ENCODE peak calls at places on chromosomes 12 and 14, in five cellular contexts. A is LoVo, H is CMK, R is myocyte, Y is left lung. D is an unnamed sample.

GRCh38 chr14:95523051-95523817 is 6.8 kb upstream of the SYNE3 start:
- DNase-seq in R (no peak), A (no peak), H (no peak), Y (no peak), D (no peak)

GRCh38 chr14:103662591-103662990 is 33.6 kb downstream of the KLC1 start:
- DNase-seq in A (no peak), R (no peak), H (no peak), Y (no peak), D (no peak)

GRCh38 chr12:1213205-1213604 is 222.2 kb downstream of the ERC1 start:
- DNase-seq in H (no peak), R (no peak), A (no peak), Y (no peak), D (no peak)

GRCh38 chr14:43105305-43105704 is 1401.8 kb downstream of the FSCB start:
- DNase-seq in A (no peak), R (no peak), Y (no peak), H (no peak), D (no peak)

GRCh38 chr14:56514663-56515371 is 64.8 kb upstream of the TMEM260 start:
- DNase-seq in A (no peak), H (no peak), R (peak; percentile 49), Y (no peak), D (no peak)

GRCh38 chr14:96808619-96809405 is 11.6 kb downstream of the VRK1 start:
- DNase-seq in Y (no peak), H (no peak), A (no peak), R (no peak), D (no peak)

GRCh38 chr12:55612646-55613045 is 24.0 kb upstream of the OR10P1 start:
- DNase-seq in H (no peak), A (no peak), Y (no peak), R (no peak), D (no peak)

GRCh38 chr12:31742891-31743290 is 14.1 kb upstream of the AMN1 start:
- DNase-seq in H (no peak), R (no peak), A (no peak), Y (no peak), D (no peak)

GRCh38 chr12:84904051-84904450 is 8.5 kb downstream of the SLC6A15 start:
- DNase-seq in R (no peak), H (no peak), Y (no peak), A (no peak), D (no peak)

GRCh38 chr12:100576311-100577036 is 3.0 kb downstream of the GAS2L3 start:
- DNase-seq in A (peak; percentile 58), Y (no peak), R (peak; percentile 34), H (no peak), D (no peak)

GRCh38 chr12:26469801-26470200 is 274.4 kb downstream of the SSPN start:
- DNase-seq in A (no peak), H (no peak), R (no peak), Y (no peak), D (no peak)

GRCh38 chr14:21039585-21040369 is 2.4 kb upstream of the RNASE7 start:
- DNase-seq in R (peak; percentile 92), H (no peak), Y (no peak), A (peak; percentile 43), D (no peak)

GRCh38 chr12:101021911-101022388 is 188.1 kb downstream of the SLC5A8 start:
- DNase-seq in R (peak; percentile 47), Y (no peak), H (no peak), A (peak; percentile 35), D (no peak)

GRCh38 chr12:33330940-33331339 is 108.7 kb downstream of the SYT10 start:
- DNase-seq in Y (no peak), R (no peak), H (no peak), A (peak; percentile 23), D (no peak)

GRCh38 chr12:123243851-123244250 is 10.6 kb downstream of the MTRFR start:
- DNase-seq in R (no peak), A (no peak), H (no peak), Y (peak; percentile 36), D (no peak)

GRCh38 chr12:40203060-40203430 is 21.8 kb upstream of the LRRK2 start:
- DNase-seq in H (no peak), R (no peak), Y (no peak), A (no peak), D (no peak)

GRCh38 chr14:42110167-42110566 is 503.5 kb downstream of the LRFN5 start:
- DNase-seq in R (peak; percentile 64), H (no peak), Y (no peak), A (peak; percentile 19), D (no peak)

GRCh38 chr12:84636801-84637285 is 275.8 kb downstream of the SLC6A15 start:
- DNase-seq in R (no peak), H (no peak), Y (no peak), A (no peak), D (no peak)

GRCh38 chr12:121986494-121987245 is 35.0 kb upstream of the BCL7A start:
- DNase-seq in Y (no peak), H (no peak), R (no peak), A (no peak), D (no peak)